ENCODE peak calls at places on chromosome 10, in five cellular contexts. H, T, V, G and F are unnamed samples.
A peak's percentile ranks its signal among the peaks of the same experiment; 100 is the strongest.

GRCh38 chr10:659710-660141 is 29.7 kb downstream of the DIP2C start:
- DNase-seq in T (no peak), V (peak; percentile 87), G (no peak), H (peak; percentile 72), F (no peak)

GRCh38 chr10:126097558-126098215 is 201.3 kb downstream of the FANK1 start:
- DNase-seq in V (no peak), G (no peak), H (no peak), T (no peak), F (no peak)

GRCh38 chr10:80259405-80259871 is 30.0 kb downstream of the MAT1A start:
- DNase-seq in G (no peak), V (no peak), T (no peak), H (no peak), F (no peak)

GRCh38 chr10:43226441-43226840 is 40.4 kb downstream of the RASGEF1A start:
- DNase-seq in T (peak; percentile 53), H (no peak), V (no peak), G (no peak), F (peak; percentile 6)

GRCh38 chr10:49138361-49138891 is 4.6 kb upstream of the FAM170B start:
- DNase-seq in V (peak; percentile 87), T (no peak), H (peak; percentile 71), G (no peak), F (no peak)

GRCh38 chr10:110755781-110756180 is 111.6 kb downstream of the RBM20 start:
- DNase-seq in T (no peak), G (no peak), V (no peak), H (no peak), F (no peak)

GRCh38 chr10:133085251-133086125 is 2.2 kb upstream of the ADGRA1 start:
- DNase-seq in T (peak; percentile 71), V (no peak), H (no peak), G (no peak), F (no peak)

GRCh38 chr10:18099420-18099819 is 40.8 kb upstream of the CACNB2 start:
- DNase-seq in H (peak; percentile 14), G (no peak), T (no peak), V (peak; percentile 12), F (no peak)

GRCh38 chr10:77960829-77961329 is 34.3 kb upstream of the DLG5 start:
- DNase-seq in H (no peak), V (no peak), T (no peak), G (no peak), F (no peak)

GRCh38 chr10:93589648-93590562 is 11.1 kb downstream of the RBP4 start:
- DNase-seq in H (no peak), G (no peak), T (no peak), V (no peak), F (no peak)

GRCh38 chr10:133616371-133617130 is 10.0 kb downstream of the FRG2B start:
- DNase-seq in H (no peak), V (no peak), G (no peak), T (no peak), F (peak; percentile 30)

GRCh38 chr10:58608356-58608755 is 95.7 kb downstream of the BICC1 start:
- DNase-seq in T (no peak), H (no peak), G (no peak), V (peak; percentile 55), F (no peak)

GRCh38 chr10:95485445-95485844 is 75.7 kb downstream of the SORBS1 start:
- DNase-seq in T (no peak), G (no peak), H (no peak), V (no peak), F (no peak)

GRCh38 chr10:133109736-133110532 is 22.2 kb downstream of the ADGRA1 start:
- DNase-seq in G (no peak), V (no peak), H (no peak), T (no peak), F (no peak)

GRCh38 chr10:66627156-66627555 is 298.7 kb upstream of the LRRTM3 start:
- DNase-seq in V (no peak), H (peak; percentile 25), G (peak; percentile 61), T (no peak), F (no peak)

GRCh38 chr10:129853236-129853946 is 110.7 kb downstream of the EBF3 start:
- DNase-seq in H (peak; percentile 7), V (peak; percentile 1), T (no peak), G (no peak), F (no peak)

GRCh38 chr10:97426776-97427570 is 982 bp downstream of the PGAM1 start:
- DNase-seq in V (no peak), G (no peak), T (no peak), H (no peak), F (peak; percentile 39)

GRCh38 chr10:24762161-24762924 is 38.7 kb upstream of the ARHGAP21 start:
- DNase-seq in H (peak; percentile 6), V (no peak), T (no peak), G (no peak), F (no peak)

GRCh38 chr10:54496852-54497251 is 304.2 kb downstream of the PCDH15 start:
- DNase-seq in H (peak; percentile 0), T (no peak), G (no peak), V (no peak), F (no peak)

GRCh38 chr10:73634397-73634796 is 6.9 kb downstream of the MYOZ1 start:
- DNase-seq in H (peak; percentile 6), V (no peak), G (no peak), T (no peak), F (no peak)

GRCh38 chr10:110408203-110408871 is 89.4 kb upstream of the DUSP5 start:
- DNase-seq in T (no peak), G (peak; percentile 68), H (no peak), V (no peak), F (no peak)

GRCh38 chr10:12235796-12236195 is 39.8 kb downstream of the CDC123 start:
- DNase-seq in H (peak; percentile 58), V (peak; percentile 63), T (no peak), G (no peak), F (no peak)

GRCh38 chr10:112352044-112352443 is 21.9 kb upstream of the ACSL5 start:
- DNase-seq in T (no peak), H (no peak), G (no peak), V (no peak), F (no peak)

GRCh38 chr10:127948791-127949190 is 41.9 kb downstream of the PTPRE start:
- DNase-seq in V (no peak), T (no peak), H (no peak), G (peak; percentile 9), F (no peak)

GRCh38 chr10:69938541-69938991 is 114.1 kb upstream of the MACROH2A2 start:
- DNase-seq in T (no peak), H (no peak), G (no peak), V (no peak), F (no peak)

GRCh38 chr10:69939481-69939880 is 113.2 kb upstream of the MACROH2A2 start:
- DNase-seq in V (no peak), T (no peak), H (no peak), G (no peak), F (no peak)

GRCh38 chr10:69936091-69936490 is 116.6 kb upstream of the MACROH2A2 start:
- DNase-seq in V (no peak), T (no peak), H (no peak), G (no peak), F (no peak)

GRCh38 chr10:69939033-69939432 is 113.6 kb upstream of the MACROH2A2 start:
- DNase-seq in H (no peak), G (no peak), T (no peak), V (no peak), F (no peak)

GRCh38 chr10:69934768-69935167 is 117.9 kb upstream of the MACROH2A2 start:
- DNase-seq in V (no peak), H (no peak), G (no peak), T (no peak), F (no peak)
- TF ChIP-seq CTCF in V (peak; percentile 6), H (no peak), G (peak; percentile 10), T (no peak), F (no peak)

GRCh38 chr10:131149586-131149985 is 161.9 kb downstream of the TCERG1L start:
- DNase-seq in V (no peak), G (no peak), H (no peak), T (no peak), F (no peak)

GRCh38 chr10:131147301-131147975 is 164.1 kb downstream of the TCERG1L start:
- DNase-seq in T (no peak), G (no peak), H (no peak), V (no peak), F (no peak)

GRCh38 chr10:131148270-131148669 is 163.3 kb downstream of the TCERG1L start:
- DNase-seq in G (no peak), H (no peak), V (no peak), T (no peak), F (no peak)

GRCh38 chr10:131149111-131149510 is 162.4 kb downstream of the TCERG1L start:
- DNase-seq in V (no peak), H (no peak), G (no peak), T (no peak), F (no peak)

GRCh38 chr10:131150126-131150525 is 161.4 kb downstream of the TCERG1L start:
- DNase-seq in T (no peak), G (no peak), V (no peak), H (no peak), F (no peak)
- H3K9ac ChIP-seq in T (no peak overlapping the region), G (no peak overlapping the region), V (no peak overlapping the region), H (no peak overlapping the region), F (no peak overlapping the region)

GRCh38 chr10:124025638-124026336 is 67.6 kb downstream of the CHST15 start:
- DNase-seq in V (no peak), H (peak; percentile 50), T (peak; percentile 69), G (no peak), F (no peak)
- TF ChIP-seq CTCF in V (no peak), H (peak; percentile 2), T (peak; percentile 27), G (peak; percentile 23), F (no peak)

DNA sequence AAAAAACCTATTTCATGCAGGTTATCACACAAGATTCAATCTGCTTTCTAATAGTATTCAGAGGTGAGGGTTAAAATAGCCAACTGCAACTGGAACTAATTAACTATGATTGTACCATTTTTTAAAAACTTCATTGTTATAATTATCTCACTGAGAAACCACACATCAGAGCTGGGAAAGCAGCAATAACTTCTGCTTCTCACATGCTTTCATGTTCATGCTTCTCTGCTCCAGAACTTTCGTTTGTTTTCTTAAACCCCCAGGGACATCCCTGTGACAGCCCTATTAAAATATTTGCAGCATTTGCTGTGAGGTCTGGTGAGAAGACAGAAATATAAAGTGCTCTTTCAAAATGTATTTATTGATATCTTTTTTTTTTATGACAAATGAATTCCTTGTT is 389.0 kb upstream of the SORCS1 start:
- DNase-seq in H (peak; percentile 1), V (peak; percentile 7), T (no peak), G (no peak), F (no peak)
- H3K9ac ChIP-seq in H (no peak overlapping the region), V (no peak overlapping the region), T (no peak overlapping the region), G (no peak overlapping the region), F (no peak overlapping the region)

DNA sequence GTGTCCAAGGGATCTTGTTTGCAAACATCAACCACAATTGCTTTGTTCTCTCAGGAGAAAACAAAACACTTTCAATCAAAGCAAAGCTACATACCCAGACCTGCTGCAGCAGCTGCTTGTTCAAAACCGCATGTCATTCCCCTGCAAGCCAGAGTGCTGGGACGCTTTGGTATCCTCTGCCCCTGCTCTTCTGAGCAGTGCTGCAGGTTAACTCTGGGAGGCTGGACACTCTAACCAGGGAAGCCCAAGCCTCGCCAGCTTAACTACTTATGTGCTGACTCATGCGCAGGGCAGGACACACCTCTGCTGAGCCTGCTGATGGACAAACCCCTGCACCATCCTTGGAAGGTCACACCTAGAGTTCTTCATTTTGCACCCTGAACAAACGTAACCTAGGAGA is 28.2 kb upstream of the ASAH2 start:
- DNase-seq in T (no peak), V (no peak), H (no peak), G (peak; percentile 34), F (no peak)
- TF ChIP-seq CTCF in T (no peak), V (no peak), H (no peak), G (no peak), F (no peak)

GRCh38 chr10:119655566-119656001 is 4.4 kb downstream of the BAG3 start:
- DNase-seq in H (peak; percentile 82), G (peak; percentile 85), T (peak; percentile 67), V (peak; percentile 88), F (peak; percentile 29)
- H3K9ac ChIP-seq in H (peak overlapping the region; percentile 18), G (peak overlapping the region; percentile 52), T (peak overlapping the region; percentile 70), V (peak overlapping the region; percentile 18), F (peak overlapping the region; percentile 39)